ENCODE peak calls at places on chromosomes 3 and 15, in five cellular contexts. M, E, X, F and Z are unnamed samples.

GRCh38 chr3:186137051-186137685 is 28.3 kb upstream of the ETV5 start:
- DNase-seq in F (no peak), X (no peak), E (no peak), M (no peak), Z (no peak)

GRCh38 chr15:100202309-100202943 is 139.3 kb downstream of the ADAMTS17 start:
- DNase-seq in F (no peak), X (no peak), E (no peak), M (no peak), Z (no peak)

GRCh38 chr3:169146112-169146665 is 517.3 kb downstream of the MECOM start:
- DNase-seq in E (no peak), F (peak; percentile 81), X (peak; percentile 24), M (no peak), Z (no peak)

GRCh38 chr3:16917256-16917935 is 32.6 kb downstream of the PLCL2 start:
- DNase-seq in M (no peak), E (no peak), X (no peak), F (no peak), Z (no peak)

GRCh38 chr3:69865920-69866679 is 126.8 kb downstream of the MITF start:
- DNase-seq in M (no peak), X (no peak), E (no peak), F (peak; percentile 10), Z (no peak)

GRCh38 chr15:50044406-50044805 is 74.6 kb downstream of the ATP8B4 start:
- DNase-seq in X (no peak), E (no peak), F (no peak), M (no peak), Z (no peak)

GRCh38 chr3:189316296-189317019 is 144.7 kb downstream of the TPRG1 start:
- DNase-seq in X (no peak), M (no peak), F (no peak), E (peak; percentile 57), Z (no peak)

GRCh38 chr3:132867956-132868355 is 145.7 kb upstream of the NPHP3 start:
- DNase-seq in E (no peak), F (no peak), M (no peak), X (no peak), Z (no peak)

GRCh38 chr3:136858381-136858780 is 3.6 kb upstream of the NCK1 start:
- DNase-seq in X (no peak), E (no peak), F (no peak), M (no peak), Z (no peak)

GRCh38 chr3:189948724-189949045 is 172.0 kb downstream of the P3H2 start:
- DNase-seq in F (no peak), E (no peak), M (no peak), X (no peak), Z (no peak)

GRCh38 chr3:15345051-15345607 is 12.7 kb upstream of the SH3BP5 start:
- DNase-seq in X (no peak), F (no peak), E (no peak), M (no peak), Z (no peak)

GRCh38 chr3:112042842-112043280 is 8.3 kb downstream of the TMPRSS7 start:
- DNase-seq in F (no peak), X (no peak), M (no peak), E (no peak), Z (no peak)

GRCh38 chr3:142987707-142988106 is 13.7 kb upstream of the U2SURP start:
- DNase-seq in F (peak; percentile 28), X (no peak), E (no peak), M (no peak), Z (no peak)

GRCh38 chr15:64571857-64572291 is 111.5 kb downstream of the ZNF609 start:
- DNase-seq in E (no peak), F (no peak), M (no peak), X (no peak), Z (no peak)

GRCh38 chr3:166510382-166510781 is 673.2 kb upstream of the BCHE start:
- DNase-seq in X (no peak), F (peak; percentile 79), M (no peak), E (no peak), Z (no peak)

GRCh38 chr3:70531063-70531657 is 218.7 kb upstream of the MDFIC2 start:
- DNase-seq in M (no peak), E (no peak), X (peak; percentile 21), F (peak; percentile 25), Z (no peak)

GRCh38 chr3:161913786-161914389 is 417.3 kb downstream of the OTOL1 start:
- DNase-seq in E (no peak), F (no peak), M (no peak), X (no peak), Z (no peak)

GRCh38 chr3:126746395-126747177 is 42.5 kb downstream of the CHCHD6 start:
- DNase-seq in F (no peak), X (peak; percentile 21), E (no peak), M (no peak), Z (no peak)

GRCh38 chr15:101013151-101013550 is 94.0 kb downstream of the LRRK1 start:
- DNase-seq in E (no peak), M (no peak), X (no peak), F (no peak), Z (no peak)

GRCh38 chr3:86990734-86991481 is at the start of gene VGLL3:
- DNase-seq in X (peak; percentile 64), F (peak; percentile 87), E (peak; percentile 60), M (no peak), Z (no peak)

GRCh38 chr15:66905185-66905584 is 160.2 kb upstream of the SMAD3 start:
- DNase-seq in M (no peak), X (no peak), E (no peak), F (no peak), Z (no peak)

GRCh38 chr3:52800079-52800478 is 5.5 kb downstream of the ITIH3 start:
- DNase-seq in E (no peak), X (no peak), M (no peak), F (no peak), Z (no peak)

GRCh38 chr3:59775106-59775505 is 725.3 kb upstream of the CFAP20DC start:
- DNase-seq in M (no peak), X (no peak), F (peak; percentile 35), E (no peak), Z (no peak)

GRCh38 chr15:66132251-66132816 is 121.2 kb downstream of the MEGF11 start:
- DNase-seq in F (no peak), X (no peak), M (no peak), E (no peak), Z (no peak)

GRCh38 chr3:70985572-70985971 is 598.0 kb downstream of the FOXP1 start:
- DNase-seq in M (no peak), E (no peak), F (no peak), X (no peak), Z (no peak)

GRCh38 chr15:78242128-78242527 is 7.8 kb upstream of the ACSBG1 start:
- DNase-seq in E (peak; percentile 5), M (no peak), F (peak; percentile 51), X (peak; percentile 41), Z (no peak)

GRCh38 chr3:134601539-134602439 is 49.0 kb downstream of the KY start:
- DNase-seq in E (no peak), M (no peak), X (no peak), F (peak; percentile 98), Z (no peak)

GRCh38 chr3:133965033-133965570 is 64.6 kb downstream of the SLCO2A1 start:
- DNase-seq in E (no peak), F (no peak), X (no peak), M (no peak), Z (no peak)

GRCh38 chr3:34919025-34919424 is 720.3 kb upstream of the ARPP21 start:
- DNase-seq in X (no peak), M (no peak), F (peak; percentile 5), E (no peak), Z (no peak)

GRCh38 chr15:38128389-38128788 is 124.2 kb upstream of the SPRED1 start:
- DNase-seq in X (no peak), F (no peak), M (no peak), E (no peak), Z (no peak)
- H3K27ac ChIP-seq in X (no peak overlapping the region), F (no peak overlapping the region), M (no peak overlapping the region), E (peak overlapping the region; percentile 34), Z (no peak overlapping the region)

GRCh38 chr15:43905755-43906154 is 79.0 kb downstream of the WDR76 start:
- DNase-seq in M (no peak), F (no peak), X (no peak), E (no peak), Z (no peak)
- H3K27ac ChIP-seq in M (no peak overlapping the region), F (no peak overlapping the region), X (no peak overlapping the region), E (no peak overlapping the region), Z (no peak overlapping the region)

GRCh38 chr3:129123314-129124060 is 1.9 kb upstream of the RAB43 start:
- DNase-seq in X (peak; percentile 4), M (no peak), F (no peak), E (no peak), Z (no peak)
- H3K27ac ChIP-seq in X (peak overlapping the region; percentile 91), M (no peak overlapping the region), F (no peak overlapping the region), E (peak overlapping the region; percentile 50), Z (peak overlapping the region; percentile 48)

DNA sequence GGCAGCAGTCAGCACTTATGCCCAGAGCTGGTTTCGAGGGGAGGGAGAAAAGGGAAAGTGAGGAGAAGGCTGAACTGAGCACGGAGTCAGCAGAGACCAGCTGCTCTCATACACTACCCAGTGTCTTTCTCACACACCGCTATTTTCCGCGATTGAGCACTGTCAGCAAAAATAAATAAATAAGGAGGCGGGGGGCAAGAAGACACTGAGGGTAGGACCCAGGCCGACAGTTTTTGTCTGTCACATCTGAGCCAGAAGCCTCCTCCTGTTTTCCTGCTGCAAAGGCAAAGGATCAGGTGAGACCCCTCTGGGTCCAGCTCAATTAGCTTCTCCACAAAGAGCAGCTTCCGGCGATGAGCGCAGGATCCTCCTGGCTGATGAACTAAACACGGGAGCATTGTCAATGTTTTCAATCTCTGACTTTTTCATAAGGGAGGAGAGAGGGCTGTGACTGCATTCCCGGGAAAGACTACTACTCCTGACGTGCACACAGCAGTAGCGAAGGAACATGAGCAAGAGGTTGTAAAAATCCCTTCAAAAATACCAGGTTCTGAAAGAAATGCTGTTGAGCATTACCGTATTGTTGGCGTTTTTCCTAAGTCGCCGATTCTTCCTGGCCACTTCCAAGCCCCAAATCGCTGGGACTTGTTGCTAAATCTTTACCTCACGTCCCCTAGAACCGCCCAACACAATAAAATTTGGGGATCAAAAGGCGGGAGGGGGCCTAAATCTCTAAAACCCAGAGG is 1.2 kb downstream of the FRMD5 start:
- DNase-seq in M (no peak), E (no peak), F (peak; percentile 62), X (peak; percentile 8), Z (no peak)
- H3K27ac ChIP-seq in M (no peak overlapping the region), E (no peak overlapping the region), F (no peak overlapping the region), X (peak overlapping the region; percentile 91), Z (no peak overlapping the region)

GRCh38 chr15:90201150-90201943 is at the start of gene SEMA4B:
- DNase-seq in X (peak; percentile 92), E (no peak), F (peak; percentile 95), M (peak; percentile 61), Z (peak; percentile 58)

GRCh38 chr15:90203473-90203872 is 2.3 kb downstream of the SEMA4B start:
- DNase-seq in M (no peak), X (no peak), E (no peak), F (no peak), Z (no peak)

GRCh38 chr15:90202929-90203328 is 1.8 kb downstream of the SEMA4B start:
- DNase-seq in F (no peak), E (no peak), X (no peak), M (no peak), Z (no peak)

GRCh38 chr15:90201944-90202375 is 830 bp downstream of the SEMA4B start:
- DNase-seq in E (no peak), M (no peak), X (no peak), F (peak; percentile 55), Z (no peak)

GRCh38 chr15:90200534-90201139 is 493 bp upstream of the SEMA4B start:
- DNase-seq in M (no peak), E (no peak), X (no peak), F (no peak), Z (no peak)
- H3K27ac ChIP-seq in M (peak overlapping the region; percentile 37), E (peak overlapping the region; percentile 91), X (peak overlapping the region; percentile 98), F (no peak overlapping the region), Z (peak overlapping the region; percentile 36)